ENCODE peak calls at places on chromosomes 12 and 14, in ten cellular contexts. One of them, this sample, is unnamed.

GRCh38 chr12:88132387-88132786 is 9.5 kb downstream of the CEP290 start:
- DNase-seq in stimulated activated CD4-positive, alpha-beta T cell treated with anti-CD3 and anti-CD28 coated beads, Interleukin-4, amount 100 ng/mL, for 48 hours: no peak
- DNase-seq in LoVo: no peak
- DNase-seq in brain microvascular endothelial cell: no peak
- DNase-seq in renal cortical epithelial cell: no peak
- DNase-seq in psoas muscle: no peak
- DNase-seq in AG08395: no peak
- DNase-seq in foreskin fibroblast: no peak
- DNase-seq in stimulated activated CD8-positive, alpha-beta memory T cell treated with anti-CD3 and anti-CD28 coated beads, Interleukin-4, amount 100 ng/mL, for 48 hours: no peak
- DNase-seq in T-helper 9 cell: no peak
- DNase-seq in this sample: no peak

GRCh38 chr14:100532916-100533630 is 54.1 kb downstream of the BEGAIN start:
- DNase-seq in AG08395: peak
- DNase-seq in foreskin fibroblast: peak
- DNase-seq in psoas muscle: peak
- DNase-seq in stimulated activated CD4-positive, alpha-beta T cell treated with anti-CD3 and anti-CD28 coated beads, Interleukin-4, amount 100 ng/mL, for 48 hours: no peak
- DNase-seq in brain microvascular endothelial cell: no peak
- DNase-seq in renal cortical epithelial cell: peak
- DNase-seq in T-helper 9 cell: no peak
- DNase-seq in LoVo: no peak
- DNase-seq in stimulated activated CD8-positive, alpha-beta memory T cell treated with anti-CD3 and anti-CD28 coated beads, Interleukin-4, amount 100 ng/mL, for 48 hours: peak
- DNase-seq in this sample: no peak

GRCh38 chr12:54294152-54294913 is 6.5 kb downstream of the NFE2 start:
- DNase-seq in foreskin fibroblast: peak
- DNase-seq in AG08395: peak
- DNase-seq in brain microvascular endothelial cell: no peak
- DNase-seq in T-helper 9 cell: peak
- DNase-seq in LoVo: peak
- DNase-seq in renal cortical epithelial cell: no peak
- DNase-seq in psoas muscle: peak
- DNase-seq in stimulated activated CD8-positive, alpha-beta memory T cell treated with anti-CD3 and anti-CD28 coated beads, Interleukin-4, amount 100 ng/mL, for 48 hours: peak
- DNase-seq in stimulated activated CD4-positive, alpha-beta T cell treated with anti-CD3 and anti-CD28 coated beads, Interleukin-4, amount 100 ng/mL, for 48 hours: peak
- DNase-seq in this sample: no peak

GRCh38 chr14:93752980-93753561 is 35.2 kb downstream of the PRIMA1 start:
- DNase-seq in stimulated activated CD8-positive, alpha-beta memory T cell treated with anti-CD3 and anti-CD28 coated beads, Interleukin-4, amount 100 ng/mL, for 48 hours: no peak
- DNase-seq in foreskin fibroblast: no peak
- DNase-seq in renal cortical epithelial cell: no peak
- DNase-seq in AG08395: no peak
- DNase-seq in stimulated activated CD4-positive, alpha-beta T cell treated with anti-CD3 and anti-CD28 coated beads, Interleukin-4, amount 100 ng/mL, for 48 hours: no peak
- DNase-seq in LoVo: no peak
- DNase-seq in psoas muscle: no peak
- DNase-seq in T-helper 9 cell: no peak
- DNase-seq in brain microvascular endothelial cell: no peak
- DNase-seq in this sample: no peak

GRCh38 chr12:3218150-3218845 is 141.1 kb downstream of the TSPAN9 start:
- DNase-seq in psoas muscle: peak
- DNase-seq in stimulated activated CD4-positive, alpha-beta T cell treated with anti-CD3 and anti-CD28 coated beads, Interleukin-4, amount 100 ng/mL, for 48 hours: no peak
- DNase-seq in renal cortical epithelial cell: peak
- DNase-seq in LoVo: peak
- DNase-seq in T-helper 9 cell: no peak
- DNase-seq in AG08395: peak
- DNase-seq in brain microvascular endothelial cell: peak
- DNase-seq in foreskin fibroblast: peak
- DNase-seq in stimulated activated CD8-positive, alpha-beta memory T cell treated with anti-CD3 and anti-CD28 coated beads, Interleukin-4, amount 100 ng/mL, for 48 hours: no peak
- DNase-seq in this sample: no peak

GRCh38 chr12:54159140-54159539 is 29.6 kb downstream of the SMUG1 start:
- DNase-seq in foreskin fibroblast: no peak
- DNase-seq in LoVo: no peak
- DNase-seq in psoas muscle: no peak
- DNase-seq in brain microvascular endothelial cell: no peak
- DNase-seq in AG08395: peak
- DNase-seq in stimulated activated CD4-positive, alpha-beta T cell treated with anti-CD3 and anti-CD28 coated beads, Interleukin-4, amount 100 ng/mL, for 48 hours: peak
- DNase-seq in T-helper 9 cell: no peak
- DNase-seq in stimulated activated CD8-positive, alpha-beta memory T cell treated with anti-CD3 and anti-CD28 coated beads, Interleukin-4, amount 100 ng/mL, for 48 hours: peak
- DNase-seq in renal cortical epithelial cell: peak
- DNase-seq in this sample: no peak

GRCh38 chr12:63838411-63838810 is 6.1 kb upstream of the SRGAP1 start:
- DNase-seq in psoas muscle: no peak
- DNase-seq in stimulated activated CD8-positive, alpha-beta memory T cell treated with anti-CD3 and anti-CD28 coated beads, Interleukin-4, amount 100 ng/mL, for 48 hours: no peak
- DNase-seq in stimulated activated CD4-positive, alpha-beta T cell treated with anti-CD3 and anti-CD28 coated beads, Interleukin-4, amount 100 ng/mL, for 48 hours: no peak
- DNase-seq in renal cortical epithelial cell: no peak
- DNase-seq in LoVo: no peak
- DNase-seq in T-helper 9 cell: no peak
- DNase-seq in brain microvascular endothelial cell: no peak
- DNase-seq in AG08395: no peak
- DNase-seq in foreskin fibroblast: no peak
- DNase-seq in this sample: no peak

GRCh38 chr14:79279645-79280399 is 931.5 kb downstream of the DIO2 start:
- DNase-seq in brain microvascular endothelial cell: peak
- DNase-seq in psoas muscle: no peak
- DNase-seq in LoVo: peak
- DNase-seq in stimulated activated CD4-positive, alpha-beta T cell treated with anti-CD3 and anti-CD28 coated beads, Interleukin-4, amount 100 ng/mL, for 48 hours: no peak
- DNase-seq in renal cortical epithelial cell: no peak
- DNase-seq in AG08395: no peak
- DNase-seq in foreskin fibroblast: peak
- DNase-seq in stimulated activated CD8-positive, alpha-beta memory T cell treated with anti-CD3 and anti-CD28 coated beads, Interleukin-4, amount 100 ng/mL, for 48 hours: no peak
- DNase-seq in T-helper 9 cell: no peak
- DNase-seq in this sample: no peak

GRCh38 chr14:93683241-93683640 is 105.0 kb downstream of the PRIMA1 start:
- DNase-seq in foreskin fibroblast: no peak
- DNase-seq in LoVo: no peak
- DNase-seq in stimulated activated CD4-positive, alpha-beta T cell treated with anti-CD3 and anti-CD28 coated beads, Interleukin-4, amount 100 ng/mL, for 48 hours: no peak
- DNase-seq in renal cortical epithelial cell: no peak
- DNase-seq in T-helper 9 cell: no peak
- DNase-seq in stimulated activated CD8-positive, alpha-beta memory T cell treated with anti-CD3 and anti-CD28 coated beads, Interleukin-4, amount 100 ng/mL, for 48 hours: no peak
- DNase-seq in AG08395: no peak
- DNase-seq in psoas muscle: no peak
- DNase-seq in brain microvascular endothelial cell: no peak
- DNase-seq in this sample: no peak

GRCh38 chr12:5476356-5476755 is 44.4 kb downstream of the NTF3 start:
- DNase-seq in psoas muscle: no peak
- DNase-seq in stimulated activated CD4-positive, alpha-beta T cell treated with anti-CD3 and anti-CD28 coated beads, Interleukin-4, amount 100 ng/mL, for 48 hours: no peak
- DNase-seq in renal cortical epithelial cell: no peak
- DNase-seq in T-helper 9 cell: no peak
- DNase-seq in brain microvascular endothelial cell: no peak
- DNase-seq in stimulated activated CD8-positive, alpha-beta memory T cell treated with anti-CD3 and anti-CD28 coated beads, Interleukin-4, amount 100 ng/mL, for 48 hours: no peak
- DNase-seq in LoVo: no peak
- DNase-seq in AG08395: no peak
- DNase-seq in foreskin fibroblast: peak
- DNase-seq in this sample: no peak

GRCh38 chr14:96162265-96162664 is 42.4 kb upstream of the BDKRB2 start:
- DNase-seq in psoas muscle: no peak
- DNase-seq in AG08395: no peak
- DNase-seq in T-helper 9 cell: no peak
- DNase-seq in brain microvascular endothelial cell: peak
- DNase-seq in foreskin fibroblast: no peak
- DNase-seq in LoVo: no peak
- DNase-seq in stimulated activated CD8-positive, alpha-beta memory T cell treated with anti-CD3 and anti-CD28 coated beads, Interleukin-4, amount 100 ng/mL, for 48 hours: peak
- DNase-seq in stimulated activated CD4-positive, alpha-beta T cell treated with anti-CD3 and anti-CD28 coated beads, Interleukin-4, amount 100 ng/mL, for 48 hours: no peak
- DNase-seq in renal cortical epithelial cell: no peak
- DNase-seq in this sample: no peak

GRCh38 chr12:4679711-4680110 is 30.8 kb downstream of the NDUFA9 start:
- DNase-seq in psoas muscle: no peak
- DNase-seq in foreskin fibroblast: no peak
- DNase-seq in LoVo: no peak
- DNase-seq in T-helper 9 cell: no peak
- DNase-seq in stimulated activated CD4-positive, alpha-beta T cell treated with anti-CD3 and anti-CD28 coated beads, Interleukin-4, amount 100 ng/mL, for 48 hours: no peak
- DNase-seq in AG08395: no peak
- DNase-seq in stimulated activated CD8-positive, alpha-beta memory T cell treated with anti-CD3 and anti-CD28 coated beads, Interleukin-4, amount 100 ng/mL, for 48 hours: no peak
- DNase-seq in renal cortical epithelial cell: no peak
- DNase-seq in brain microvascular endothelial cell: no peak
- DNase-seq in this sample: no peak

GRCh38 chr12:47886471-47887240 is 18.1 kb downstream of the VDR start:
- DNase-seq in stimulated activated CD4-positive, alpha-beta T cell treated with anti-CD3 and anti-CD28 coated beads, Interleukin-4, amount 100 ng/mL, for 48 hours: no peak
- DNase-seq in renal cortical epithelial cell: no peak
- DNase-seq in psoas muscle: no peak
- DNase-seq in brain microvascular endothelial cell: no peak
- DNase-seq in T-helper 9 cell: no peak
- DNase-seq in stimulated activated CD8-positive, alpha-beta memory T cell treated with anti-CD3 and anti-CD28 coated beads, Interleukin-4, amount 100 ng/mL, for 48 hours: no peak
- DNase-seq in foreskin fibroblast: peak
- DNase-seq in LoVo: no peak
- DNase-seq in AG08395: no peak
- DNase-seq in this sample: no peak

GRCh38 chr12:127594351-127594970 is 672.5 kb upstream of the TMEM132C start:
- DNase-seq in brain microvascular endothelial cell: no peak
- DNase-seq in renal cortical epithelial cell: no peak
- DNase-seq in LoVo: no peak
- DNase-seq in stimulated activated CD4-positive, alpha-beta T cell treated with anti-CD3 and anti-CD28 coated beads, Interleukin-4, amount 100 ng/mL, for 48 hours: no peak
- DNase-seq in psoas muscle: no peak
- DNase-seq in foreskin fibroblast: no peak
- DNase-seq in T-helper 9 cell: no peak
- DNase-seq in AG08395: no peak
- DNase-seq in stimulated activated CD8-positive, alpha-beta memory T cell treated with anti-CD3 and anti-CD28 coated beads, Interleukin-4, amount 100 ng/mL, for 48 hours: no peak
- DNase-seq in this sample: no peak

GRCh38 chr14:85527458-85527857 is 2.5 kb upstream of the FLRT2 start:
- DNase-seq in foreskin fibroblast: peak
- DNase-seq in T-helper 9 cell: no peak
- DNase-seq in brain microvascular endothelial cell: no peak
- DNase-seq in renal cortical epithelial cell: no peak
- DNase-seq in stimulated activated CD8-positive, alpha-beta memory T cell treated with anti-CD3 and anti-CD28 coated beads, Interleukin-4, amount 100 ng/mL, for 48 hours: no peak
- DNase-seq in psoas muscle: no peak
- DNase-seq in AG08395: no peak
- DNase-seq in stimulated activated CD4-positive, alpha-beta T cell treated with anti-CD3 and anti-CD28 coated beads, Interleukin-4, amount 100 ng/mL, for 48 hours: no peak
- DNase-seq in LoVo: no peak
- DNase-seq in this sample: no peak

GRCh38 chr12:120350576-120351350 is 18.2 kb downstream of the MSI1 start:
- DNase-seq in stimulated activated CD8-positive, alpha-beta memory T cell treated with anti-CD3 and anti-CD28 coated beads, Interleukin-4, amount 100 ng/mL, for 48 hours: no peak
- DNase-seq in psoas muscle: no peak
- DNase-seq in AG08395: no peak
- DNase-seq in T-helper 9 cell: no peak
- DNase-seq in stimulated activated CD4-positive, alpha-beta T cell treated with anti-CD3 and anti-CD28 coated beads, Interleukin-4, amount 100 ng/mL, for 48 hours: no peak
- DNase-seq in foreskin fibroblast: no peak
- DNase-seq in brain microvascular endothelial cell: no peak
- DNase-seq in LoVo: no peak
- DNase-seq in renal cortical epithelial cell: no peak
- DNase-seq in this sample: no peak

GRCh38 chr14:33230016-33230415 is 291.3 kb downstream of the NPAS3 start:
- DNase-seq in stimulated activated CD4-positive, alpha-beta T cell treated with anti-CD3 and anti-CD28 coated beads, Interleukin-4, amount 100 ng/mL, for 48 hours: no peak
- DNase-seq in AG08395: no peak
- DNase-seq in brain microvascular endothelial cell: no peak
- DNase-seq in T-helper 9 cell: no peak
- DNase-seq in stimulated activated CD8-positive, alpha-beta memory T cell treated with anti-CD3 and anti-CD28 coated beads, Interleukin-4, amount 100 ng/mL, for 48 hours: no peak
- DNase-seq in psoas muscle: no peak
- DNase-seq in LoVo: no peak
- DNase-seq in renal cortical epithelial cell: peak
- DNase-seq in foreskin fibroblast: no peak
- DNase-seq in this sample: no peak

GRCh38 chr12:110563702-110564470 is 19.2 kb downstream of the PPTC7 start:
- DNase-seq in AG08395: peak
- DNase-seq in renal cortical epithelial cell: peak
- DNase-seq in foreskin fibroblast: peak
- DNase-seq in LoVo: no peak
- DNase-seq in stimulated activated CD4-positive, alpha-beta T cell treated with anti-CD3 and anti-CD28 coated beads, Interleukin-4, amount 100 ng/mL, for 48 hours: no peak
- DNase-seq in T-helper 9 cell: no peak
- DNase-seq in stimulated activated CD8-positive, alpha-beta memory T cell treated with anti-CD3 and anti-CD28 coated beads, Interleukin-4, amount 100 ng/mL, for 48 hours: no peak
- DNase-seq in psoas muscle: no peak
- DNase-seq in brain microvascular endothelial cell: no peak
- DNase-seq in this sample: no peak

GRCh38 chr12:118404876-118405521 is 28.6 kb downstream of the SUDS3 start:
- DNase-seq in LoVo: peak
- DNase-seq in AG08395: peak
- DNase-seq in stimulated activated CD8-positive, alpha-beta memory T cell treated with anti-CD3 and anti-CD28 coated beads, Interleukin-4, amount 100 ng/mL, for 48 hours: peak
- DNase-seq in brain microvascular endothelial cell: peak
- DNase-seq in T-helper 9 cell: peak
- DNase-seq in foreskin fibroblast: peak
- DNase-seq in psoas muscle: no peak
- DNase-seq in renal cortical epithelial cell: peak
- DNase-seq in stimulated activated CD4-positive, alpha-beta T cell treated with anti-CD3 and anti-CD28 coated beads, Interleukin-4, amount 100 ng/mL, for 48 hours: peak
- DNase-seq in this sample: peak

GRCh38 chr12:50453872-50454271 is 50.9 kb upstream of the DIP2B start:
- DNase-seq in AG08395: no peak
- DNase-seq in stimulated activated CD8-positive, alpha-beta memory T cell treated with anti-CD3 and anti-CD28 coated beads, Interleukin-4, amount 100 ng/mL, for 48 hours: no peak
- DNase-seq in LoVo: no peak
- DNase-seq in brain microvascular endothelial cell: no peak
- DNase-seq in renal cortical epithelial cell: no peak
- DNase-seq in T-helper 9 cell: no peak
- DNase-seq in foreskin fibroblast: peak
- DNase-seq in stimulated activated CD4-positive, alpha-beta T cell treated with anti-CD3 and anti-CD28 coated beads, Interleukin-4, amount 100 ng/mL, for 48 hours: no peak
- DNase-seq in psoas muscle: no peak
- DNase-seq in this sample: no peak

GRCh38 chr12:77736219-77736965 is 94.3 kb upstream of the NAV3 start:
- DNase-seq in psoas muscle: no peak
- DNase-seq in stimulated activated CD8-positive, alpha-beta memory T cell treated with anti-CD3 and anti-CD28 coated beads, Interleukin-4, amount 100 ng/mL, for 48 hours: no peak
- DNase-seq in AG08395: no peak
- DNase-seq in T-helper 9 cell: no peak
- DNase-seq in foreskin fibroblast: no peak
- DNase-seq in LoVo: no peak
- DNase-seq in renal cortical epithelial cell: no peak
- DNase-seq in brain microvascular endothelial cell: no peak
- DNase-seq in stimulated activated CD4-positive, alpha-beta T cell treated with anti-CD3 and anti-CD28 coated beads, Interleukin-4, amount 100 ng/mL, for 48 hours: no peak
- DNase-seq in this sample: no peak

This sample was measured in epithelial cell of proximal tubule.